ENCODE peak calls at places on chromosomes 2 and 18, in six cellular contexts. E, T, M, D, F and V are unnamed samples.

GRCh38 chr2:219294356-219295351 is 14.5 kb downstream of the PTPRN start:
- DNase-seq in E (peak), T (peak), M (peak), D (peak), F (peak), V (peak)

GRCh38 chr2:226738821-226739507 is 60.7 kb downstream of the IRS1 start:
- DNase-seq in E (no peak), T (no peak), M (no peak), D (no peak), F (no peak), V (no peak)

GRCh38 chr18:31901063-31901462 is 41.9 kb downstream of the TRAPPC8 start:
- DNase-seq in E (no peak), T (no peak), M (no peak), D (no peak), F (no peak), V (no peak)

GRCh38 chr2:238082151-238082550 is 18.0 kb upstream of the ESPNL start:
- DNase-seq in E (no peak), T (no peak), M (peak), D (no peak), F (no peak), V (no peak)

GRCh38 chr18:59742325-59743111 is 45.3 kb upstream of the CCBE1 start:
- DNase-seq in E (no peak), T (no peak), M (no peak), D (no peak), F (no peak), V (no peak)

GRCh38 chr18:77992057-77992456 is 742.4 kb downstream of the GALR1 start:
- DNase-seq in E (no peak), T (no peak), M (no peak), D (no peak), F (no peak), V (no peak)

GRCh38 chr2:239189711-239190131 is 211.1 kb downstream of the HDAC4 start:
- DNase-seq in E (no peak), T (no peak), M (peak), D (no peak), F (no peak), V (no peak)

GRCh38 chr2:188203756-188204155 is 87.9 kb upstream of the GULP1 start:
- DNase-seq in E (no peak), T (no peak), M (no peak), D (no peak), F (no peak), V (no peak)

GRCh38 chr2:219461061-219461514 is 26.4 kb downstream of the SPEG start:
- DNase-seq in E (no peak), T (no peak), M (no peak), D (no peak), F (peak), V (no peak)

GRCh38 chr2:236551843-236552542 is 17.6 kb upstream of the ACKR3 start:
- DNase-seq in E (no peak), T (no peak), M (no peak), D (no peak), F (no peak), V (no peak)

GRCh38 chr2:237154050-237154638 is 68.5 kb downstream of the COPS8 start:
- DNase-seq in E (peak), T (peak), M (no peak), D (peak), F (no peak), V (peak)

GRCh38 chr2:218393750-218394290 is 5.8 kb upstream of the CTDSP1 start:
- DNase-seq in E (no peak), T (no peak), M (no peak), D (no peak), F (no peak), V (no peak)